ENCODE peak calls at places on chromosomes 4 and X, in seven cellular contexts. I is adipocyte; V is hepatocyte; H is pancreas; U is A549; T is naive thymus-derived CD4-positive, alpha-beta T cell; C is body of pancreas. E is an unnamed sample. For H3K4me1, the result is how much of the 10 kb centered on the place peaks cover.

GRCh38 chr4:138912714-138913340 is 102.8 kb upstream of the NOCT start:
- DNase-seq in I (no peak), V (no peak), H (no peak), U (no peak), T (no peak), C (no peak), E (no peak)

GRCh38 chrX:34656842-34657780 is at the start of gene TMEM47:
- DNase-seq in I (peak), V (peak), H (peak), U (peak), T (no peak), C (peak), E (peak)

GRCh38 chr4:53551963-53552362 is 39.3 kb downstream of the LNX1 start:
- DNase-seq in I (no peak), V (no peak), H (no peak), U (no peak), T (no peak), C (no peak), E (no peak)

GRCh38 chr4:108772402-108772801 is 9.5 kb upstream of the ETNPPL start:
- DNase-seq in I (no peak), V (no peak), H (no peak), U (no peak), T (no peak), C (peak), E (no peak)

GRCh38 chrX:71935542-71935941 is 24.9 kb downstream of the NHSL2 start:
- DNase-seq in I (no peak), V (no peak), H (no peak), U (no peak), T (no peak), C (no peak), E (no peak)

GRCh38 chr4:76212851-76213414 is 691 bp downstream of the SCARB2 start:
- DNase-seq in I (peak), V (no peak), H (no peak), U (peak), T (peak), C (peak), E (no peak)

GRCh38 chr4:105350859-105351494 is 122.9 kb downstream of the PPA2 start:
- DNase-seq in I (peak), V (no peak), H (no peak), U (no peak), T (no peak), C (no peak), E (no peak)

GRCh38 chrX:130793966-130794365 is 109.0 kb downstream of the ENOX2 start:
- DNase-seq in I (no peak), V (no peak), H (no peak), U (no peak), T (no peak), C (no peak), E (no peak)

GRCh38 chr4:93825551-93826216 is 2.9 kb upstream of the ATOH1 start:
- DNase-seq in I (no peak), V (no peak), H (no peak), U (no peak), T (no peak), C (no peak), E (no peak)

GRCh38 chrX:69387559-69388487 is 116.3 kb upstream of the NALF2 start:
- DNase-seq in I (peak), V (peak), H (peak), U (peak), T (no peak), C (peak), E (no peak)

GRCh38 chrX:17542123-17542522 is 167.1 kb downstream of the NHS start:
- DNase-seq in I (no peak), V (no peak), H (no peak), U (no peak), T (no peak), C (peak), E (no peak)

GRCh38 chrX:129737921-129738320 is 858 bp upstream of the XPNPEP2 start:
- DNase-seq in I (peak), V (no peak), H (no peak), U (no peak), T (no peak), C (no peak), E (no peak)

GRCh38 chr4:16897351-16897750 is 1.1 kb downstream of the LDB2 start:
- DNase-seq in I (peak), V (no peak), H (no peak), U (no peak), T (no peak), C (no peak), E (no peak)

GRCh38 chr4:4398430-4398829 is 11.5 kb downstream of the NSG1 start:
- DNase-seq in I (no peak), V (no peak), H (no peak), U (no peak), T (no peak), C (no peak), E (no peak)

GRCh38 chr4:161498155-161498554 is 665.6 kb downstream of the FSTL5 start:
- DNase-seq in I (no peak), V (no peak), H (no peak), U (no peak), T (no peak), C (no peak), E (no peak)

GRCh38 chr4:87986508-87986907 is 11.0 kb downstream of the SPP1 start:
- DNase-seq in I (no peak), V (no peak), H (no peak), U (no peak), T (no peak), C (no peak), E (no peak)

GRCh38 chr4:152590179-152591031 is 54.5 kb upstream of the FBXW7 start:
- DNase-seq in I (peak), V (peak), H (no peak), U (no peak), T (no peak), C (no peak), E (no peak)

GRCh38 chrX:30275498-30275897 is 28.6 kb downstream of the MAGEB1 start:
- DNase-seq in I (peak), V (no peak), H (no peak), U (no peak), T (no peak), C (no peak), E (no peak)

GRCh38 chr4:125666635-125667034 is 351.9 kb downstream of the FAT4 start:
- DNase-seq in I (peak), V (no peak), H (no peak), U (no peak), T (no peak), C (no peak), E (no peak)

GRCh38 chrX:101057095-101057714 is 5.3 kb upstream of the TRMT2B start:
- DNase-seq in I (no peak), V (no peak), H (no peak), U (no peak), T (no peak), C (no peak), E (no peak)

GRCh38 chr4:48620861-48621260 is 130.8 kb downstream of the ZAR1 start:
- DNase-seq in I (no peak), V (no peak), H (no peak), U (no peak), T (no peak), C (no peak), E (no peak)

GRCh38 chrX:152072236-152072635 is 66.1 kb downstream of the MAGEA10 start:
- DNase-seq in I (peak), V (no peak), H (peak), U (peak), T (no peak), C (peak), E (peak)

GRCh38 chrX:134658421-134658896 is at the start of gene PLAC1:
- DNase-seq in I (no peak), V (no peak), H (no peak), U (no peak), T (no peak), C (no peak), E (no peak)

GRCh38 chr4:118776166-118776954 is 59.6 kb downstream of the SEC24D start:
- DNase-seq in I (peak), V (no peak), H (no peak), U (no peak), T (no peak), C (no peak), E (no peak)

GRCh38 chrX:78455901-78456300 is 128.5 kb upstream of the CYSLTR1 start:
- DNase-seq in I (no peak), V (no peak), H (no peak), U (no peak), T (no peak), C (no peak), E (no peak)

GRCh38 chrX:47585273-47585672 is 3.0 kb downstream of the TIMP1 start:
- DNase-seq in I (no peak), V (peak), H (no peak), U (no peak), T (no peak), C (no peak), E (no peak)

GRCh38 chr4:53682196-53682595 is 90.9 kb upstream of the LNX1 start:
- DNase-seq in I (peak), V (no peak), H (no peak), U (no peak), T (no peak), C (no peak), E (no peak)

GRCh38 chr4:47640911-47641310 is 155.8 kb downstream of the ATP10D start:
- DNase-seq in I (peak), V (no peak), H (no peak), U (no peak), T (no peak), C (no peak), E (no peak)

GRCh38 chr4:74529284-74530041 is 84.5 kb downstream of the AREG start:
- DNase-seq in I (no peak), V (no peak), H (no peak), U (no peak), T (no peak), C (no peak), E (no peak)

GRCh38 chrX:123626962-123627361 is 105.9 kb downstream of the THOC2 start:
- DNase-seq in I (peak), V (no peak), H (no peak), U (no peak), T (no peak), C (no peak), E (no peak)

GRCh38 chr4:165301833-165302232 is 25.6 kb upstream of the MSMO1 start:
- DNase-seq in I (peak), V (no peak), H (no peak), U (no peak), T (peak), C (peak), E (no peak)
- H3K4me3 ChIP-seq in I (peak), V (no peak), H (no peak), U (peak), T (peak), C (no peak), E (no peak)

DNA sequence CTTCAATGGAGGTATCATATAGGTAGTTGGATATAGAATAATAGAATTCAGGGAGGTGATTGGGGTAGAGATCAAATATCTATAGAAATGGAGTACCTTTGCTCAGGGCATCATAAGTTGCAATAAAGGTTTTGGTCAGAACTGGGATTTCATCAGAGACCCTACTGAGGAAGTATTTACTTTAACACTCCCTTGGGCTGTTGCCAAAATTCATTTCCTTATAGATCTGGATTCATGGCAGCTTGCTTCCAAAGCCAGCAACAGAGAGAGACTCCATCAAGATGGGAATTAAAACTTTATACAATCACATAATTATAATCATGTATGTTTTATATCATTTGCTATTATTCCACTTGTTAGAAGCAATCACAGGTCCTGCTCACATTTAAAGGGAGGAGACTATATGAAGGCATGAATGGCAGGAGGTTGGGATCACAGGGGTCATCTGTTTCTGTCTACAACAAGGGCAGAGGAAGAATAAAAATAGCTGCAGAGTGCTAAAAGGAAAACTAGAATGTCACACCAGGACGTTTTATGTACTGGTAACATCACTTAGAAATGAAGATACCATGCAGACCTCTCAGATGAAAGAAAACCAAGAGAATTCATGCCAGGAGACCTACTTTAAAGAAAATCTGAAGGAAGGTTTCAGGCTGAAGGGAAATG is 902.1 kb upstream of the LCORL start:
- DNase-seq in I (no peak), V (no peak), H (no peak), U (no peak), T (no peak), C (no peak), E (no peak)
- H3K4me1 ChIP-seq in I (under half), V (under half), H (under half), U (under half), T (under half), C (under half), E (under half)

GRCh38 chr4:97432551-97432950 is 710.7 kb downstream of the STPG2 start:
- DNase-seq in I (no peak), V (no peak), H (no peak), U (no peak), T (no peak), C (no peak), E (no peak)
- H3K4me3 ChIP-seq in I (no peak), V (no peak), H (no peak), U (no peak), T (no peak), C (no peak), E (no peak)

GRCh38 chr4:30956891-30957290 is 236.7 kb downstream of the PCDH7 start:
- DNase-seq in I (no peak), V (no peak), H (no peak), U (no peak), T (no peak), C (no peak), E (no peak)
- H3K4me1 ChIP-seq in I (under half), V (under half), H (under half), U (under half), T (under half), C (under half), E (under half)

DNA sequence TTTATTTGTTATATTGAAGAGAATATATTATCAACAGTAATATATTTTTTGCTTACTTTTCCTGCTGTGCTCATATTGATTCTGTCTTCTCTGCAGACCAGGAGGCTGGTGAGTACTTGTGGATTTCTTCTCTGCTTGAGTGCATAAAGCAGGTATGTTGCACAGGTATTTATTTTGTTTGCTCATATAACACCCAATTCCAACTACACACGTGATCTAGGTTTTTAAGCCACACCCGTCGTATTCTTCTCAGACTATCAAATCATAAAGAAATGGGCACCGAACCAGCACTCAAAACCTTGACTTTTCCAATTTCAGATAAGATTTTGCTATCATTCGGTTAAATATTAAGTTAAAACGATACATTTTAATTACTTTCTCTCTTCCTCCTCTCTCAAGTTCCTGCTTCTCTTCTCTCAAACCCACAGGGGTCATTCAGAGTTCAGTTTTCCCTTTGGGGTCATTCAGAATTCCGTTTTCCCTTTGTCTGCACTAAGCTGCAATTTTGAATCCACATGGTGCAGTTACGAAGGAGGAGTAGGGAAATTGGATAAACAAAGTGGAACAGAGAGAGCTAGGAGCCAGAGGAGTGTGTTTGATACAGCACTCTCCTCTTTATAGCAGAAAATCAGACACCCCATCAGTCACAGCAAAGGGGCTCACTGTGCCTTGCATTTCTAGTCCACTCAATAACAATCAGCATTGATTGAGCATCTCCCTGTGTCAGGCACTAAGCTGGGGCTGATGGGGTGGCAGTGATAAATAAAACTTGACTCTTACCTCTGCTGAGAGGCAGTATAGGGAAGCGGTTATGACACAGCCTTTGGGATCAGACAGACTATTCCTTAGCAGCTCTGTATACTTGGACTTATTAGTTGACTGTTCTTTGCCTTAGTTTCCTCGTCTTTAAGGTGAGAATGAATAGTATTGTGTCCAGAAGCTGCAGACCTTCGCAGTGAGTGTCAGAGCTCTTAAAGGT is at the start of gene ADH1C:
- DNase-seq in I (no peak), V (peak), H (peak), U (no peak), T (no peak), C (peak), E (no peak)
- H3K4me3 ChIP-seq in I (peak), V (no peak), H (no peak), U (no peak), T (no peak), C (no peak), E (no peak)

GRCh38 chr4:113447695-113448265 is 313.8 kb downstream of the CAMK2D start:
- DNase-seq in I (no peak), V (no peak), H (peak), U (no peak), T (no peak), C (no peak), E (no peak)
- H3K4me1 ChIP-seq in I (half or more), V (under half), H (under half), U (under half), T (under half), C (under half), E (under half)

GRCh38 chrX:105758784-105759183 is 63.6 kb upstream of the NRK start:
- DNase-seq in I (no peak), V (no peak), H (no peak), U (no peak), T (no peak), C (no peak), E (no peak)
- H3K4me3 ChIP-seq in I (no peak), V (no peak), H (no peak), U (no peak), T (no peak), C (no peak), E (no peak)

GRCh38 chr4:154361450-154361849 is 130.1 kb downstream of the DCHS2 start:
- DNase-seq in I (no peak), V (no peak), H (no peak), U (no peak), T (no peak), C (no peak), E (no peak)
- H3K4me1 ChIP-seq in I (under half), V (under half), H (under half), U (under half), T (under half), C (under half), E (under half)

GRCh38 chr4:24557036-24558022 is 27.0 kb downstream of the DHX15 start:
- DNase-seq in I (peak), V (peak), H (no peak), U (no peak), T (no peak), C (no peak), E (no peak)

GRCh38 chr4:24559889-24560288 is 24.5 kb downstream of the DHX15 start:
- DNase-seq in I (peak), V (no peak), H (no peak), U (no peak), T (no peak), C (no peak), E (no peak)

GRCh38 chr4:24561438-24562139 is 22.8 kb downstream of the DHX15 start:
- DNase-seq in I (no peak), V (no peak), H (no peak), U (no peak), T (no peak), C (no peak), E (no peak)

GRCh38 chr4:24559032-24559821 is 25.1 kb downstream of the DHX15 start:
- DNase-seq in I (no peak), V (no peak), H (no peak), U (no peak), T (no peak), C (no peak), E (no peak)

GRCh38 chr4:24560770-24561415 is 23.5 kb downstream of the DHX15 start:
- DNase-seq in I (no peak), V (no peak), H (no peak), U (no peak), T (no peak), C (no peak), E (no peak)
- H3K4me3 ChIP-seq in I (no peak), V (no peak), H (no peak), U (no peak), T (no peak), C (no peak), E (no peak)

GRCh38 chrX:24468245-24468644 is 3.2 kb downstream of the PDK3 start:
- DNase-seq in I (no peak), V (no peak), H (no peak), U (no peak), T (no peak), C (no peak), E (no peak)

GRCh38 chrX:24465524-24465850 is 401 bp downstream of the PDK3 start:
- DNase-seq in I (peak), V (no peak), H (peak), U (no peak), T (peak), C (no peak), E (no peak)

GRCh38 chrX:24464498-24464835 is 619 bp upstream of the PDK3 start:
- DNase-seq in I (no peak), V (peak), H (no peak), U (no peak), T (no peak), C (no peak), E (no peak)

GRCh38 chrX:24464836-24465523 is at the start of gene PDK3:
- DNase-seq in I (peak), V (peak), H (peak), U (peak), T (peak), C (peak), E (peak)

GRCh38 chrX:24466025-24466424 is 939 bp downstream of the PDK3 start:
- DNase-seq in I (peak), V (no peak), H (no peak), U (no peak), T (no peak), C (no peak), E (no peak)
- H3K4me1 ChIP-seq in I (under half), V (under half), H (under half), U (under half), T (under half), C (under half), E (under half)